ENCODE peak calls at places on chromosomes 1 and 21, in four cellular contexts. N, K, S and P are unnamed samples.

GRCh38 chr1:1230656-1231399 is 973 bp downstream of the SDF4 start:
- DNase-seq in N (no peak), K (no peak), S (peak), P (peak)

GRCh38 chr1:155026588-155026987 is 7.0 kb downstream of the DCST2 start:
- DNase-seq in S (no peak), K (no peak), N (no peak), P (no peak)

GRCh38 chr1:97082160-97082848 is 360.7 kb downstream of the PTBP2 start:
- DNase-seq in N (no peak), S (no peak), K (no peak), P (no peak)

GRCh38 chr1:67557731-67558448 is 127.1 kb upstream of the GADD45A start:
- DNase-seq in N (no peak), S (no peak), K (no peak), P (no peak)

GRCh38 chr21:42574234-42575027 is 60.8 kb downstream of the SLC37A1 start:
- DNase-seq in S (peak), N (no peak), K (no peak), P (no peak)

GRCh38 chr21:41254090-41254700 is 62.4 kb upstream of the FAM3B start:
- DNase-seq in K (no peak), N (no peak), S (no peak), P (no peak)

GRCh38 chr1:178006043-178006442 is 36.2 kb upstream of the SEC16B start:
- DNase-seq in K (no peak), N (no peak), S (no peak), P (no peak)

GRCh38 chr21:42043201-42043895 is 27.8 kb upstream of the UMODL1 start:
- DNase-seq in K (no peak), N (no peak), S (no peak), P (no peak)

GRCh38 chr1:216604771-216605170 is 118.5 kb downstream of the ESRRG start:
- DNase-seq in S (no peak), N (no peak), K (no peak), P (no peak)

GRCh38 chr1:179230251-179230650 is 774 bp upstream of the ABL2 start:
- DNase-seq in N (no peak), S (peak), K (no peak), P (peak)

GRCh38 chr1:201095581-201096531 is 16.4 kb downstream of the CACNA1S start:
- DNase-seq in S (no peak), K (no peak), N (no peak), P (no peak)

GRCh38 chr1:25617626-25618432 is 1.2 kb downstream of the MAN1C1 start:
- DNase-seq in S (no peak), K (no peak), N (no peak), P (no peak)

GRCh38 chr1:187276677-187277076 is 447.9 kb downstream of the PLA2G4A start:
- DNase-seq in S (no peak), N (peak), K (no peak), P (no peak)

GRCh38 chr1:222931018-222931417 is 116.2 kb downstream of the DISP1 start:
- DNase-seq in K (no peak), N (no peak), S (no peak), P (no peak)

GRCh38 chr1:52738148-52738547 is 11.9 kb downstream of the ZYG11B start:
- DNase-seq in K (no peak), N (no peak), S (no peak), P (no peak)

GRCh38 chr1:51063121-51063520 is 38.9 kb upstream of the C1orf185 start:
- DNase-seq in N (no peak), S (peak), K (no peak), P (peak)

GRCh38 chr1:15671430-15671829 is 12.7 kb upstream of the PLEKHM2 start:
- DNase-seq in S (no peak), N (no peak), K (no peak), P (no peak)

GRCh38 chr1:25880518-25880917 is 5.0 kb upstream of the PAQR7 start:
- DNase-seq in K (no peak), N (no peak), S (no peak), P (no peak)

GRCh38 chr1:224678168-224678567 is 62.1 kb downstream of the CNIH3 start:
- DNase-seq in K (no peak), N (no peak), S (no peak), P (no peak)

GRCh38 chr1:36486436-36487335 is 4.0 kb upstream of the CSF3R start:
- DNase-seq in N (no peak), K (peak), S (peak), P (no peak)

GRCh38 chr1:150577557-150578277 is 1.7 kb downstream of the MCL1 start:
- DNase-seq in N (no peak), K (no peak), S (peak), P (peak)

GRCh38 chr1:171480035-171480434 is 5.3 kb upstream of the PRRC2C start:
- DNase-seq in K (no peak), S (no peak), N (no peak), P (no peak)

GRCh38 chr1:61079276-61079897 is 3.0 kb upstream of the NFIA start:
- DNase-seq in S (no peak), N (no peak), K (no peak), P (no peak)

GRCh38 chr1:151838491-151839412 is 868 bp downstream of the C2CD4D start:
- DNase-seq in N (no peak), K (peak), S (peak), P (no peak)

GRCh38 chr1:8858112-8858668 is 20.3 kb downstream of the ENO1 start:
- DNase-seq in S (peak), K (no peak), N (no peak), P (no peak)

GRCh38 chr1:171663854-171664550 is 11.5 kb upstream of the MYOC start:
- DNase-seq in K (no peak), S (peak), N (no peak), P (no peak)

GRCh38 chr1:95116666-95117206 is 419 bp upstream of the TLCD4 start:
- DNase-seq in N (peak), S (peak), K (peak), P (peak)

GRCh38 chr1:235298772-235299513 is 29.0 kb downstream of the ARID4B start:
- DNase-seq in K (no peak), S (no peak), N (no peak), P (no peak)

GRCh38 chr1:29332204-29332603 is 95.9 kb downstream of the PTPRU start:
- DNase-seq in S (peak), N (no peak), K (no peak), P (peak)

GRCh38 chr1:104466068-104466467 is 716.4 kb downstream of the AMY1C start:
- DNase-seq in K (no peak), S (no peak), N (no peak), P (no peak)

GRCh38 chr1:171637928-171638576 is 14.4 kb downstream of the MYOC start:
- DNase-seq in N (no peak), K (no peak), S (no peak), P (no peak)

GRCh38 chr1:57468661-57469523 is 45.0 kb upstream of the DAB1 start:
- DNase-seq in K (no peak), N (no peak), S (peak), P (no peak)

GRCh38 chr1:27705545-27705944 is 20.2 kb upstream of the FAM76A start:
- DNase-seq in S (no peak), N (no peak), K (no peak), P (no peak)

GRCh38 chr1:183566026-183566425 is 24.2 kb downstream of the NCF2 start:
- DNase-seq in K (no peak), N (no peak), S (no peak), P (no peak)